ENCODE peak calls at places on chromosomes 11 and 22, in seven cellular contexts. A is K562, G is heart right ventricle, S is HepG2, C is neural crest cell, W is tibial nerve, V is fibroblast of mammary gland. E is an unnamed sample.

GRCh38 chr11:32302826-32303225 is 132.5 kb downstream of the WT1 start:
- DNase-seq in V (no peak), W (no peak), S (no peak), A (no peak), G (no peak), C (no peak), E (no peak)

GRCh38 chr22:37676691-37677627 is 1.5 kb downstream of the LGALS1 start:
- DNase-seq in G (peak), V (peak), C (peak), W (peak), S (peak), A (peak), E (peak)

GRCh38 chr11:58575377-58576020 is at the start of gene LPXN:
- DNase-seq in A (no peak), S (no peak), W (peak), G (no peak), C (no peak), V (peak), E (peak)

GRCh38 chr11:79030448-79030847 is 410.4 kb downstream of the TENM4 start:
- DNase-seq in V (no peak), C (no peak), W (no peak), G (no peak), S (no peak), A (no peak), E (no peak)

GRCh38 chr11:83257638-83258229 is 28.4 kb downstream of the CCDC90B start:
- DNase-seq in V (peak), C (no peak), S (peak), G (no peak), A (no peak), W (no peak), E (peak)

GRCh38 chr11:16001899-16002426 is 354.4 kb downstream of the SOX6 start:
- DNase-seq in V (peak), S (peak), W (no peak), A (no peak), C (no peak), G (no peak), E (peak)

GRCh38 chr22:24423519-24424000 is 3.8 kb upstream of the ADORA2A start:
- DNase-seq in V (no peak), W (no peak), C (peak), G (peak), A (peak), S (no peak), E (no peak)

GRCh38 chr11:86151188-86152005 is 82.5 kb upstream of the PICALM start:
- DNase-seq in A (peak), V (peak), G (no peak), S (no peak), W (peak), C (no peak), E (no peak)

GRCh38 chr11:109939176-109939810 is 153.9 kb upstream of the ZC3H12C start:
- DNase-seq in C (no peak), A (peak), S (peak), W (peak), V (peak), G (peak), E (peak)

GRCh38 chr11:8233691-8234424 is 29.8 kb downstream of the LMO1 start:
- DNase-seq in V (peak), A (no peak), S (no peak), W (no peak), C (no peak), G (peak), E (peak)

GRCh38 chr22:46288846-46289243 is 7.8 kb upstream of the GTSE1 start:
- DNase-seq in S (no peak), A (no peak), C (no peak), G (no peak), W (no peak), V (no peak), E (no peak)

GRCh38 chr11:75276696-75277095 is 36.1 kb downstream of the TPBGL start:
- DNase-seq in V (no peak), A (no peak), C (no peak), S (no peak), W (no peak), G (no peak), E (no peak)

GRCh38 chr22:29003975-29004646 is 57.5 kb downstream of the C22orf31 start:
- DNase-seq in S (peak), V (no peak), A (peak), C (no peak), W (no peak), G (no peak), E (no peak)

GRCh38 chr11:74333193-74333592 is 21.8 kb upstream of the P4HA3 start:
- DNase-seq in W (no peak), S (no peak), C (no peak), V (no peak), A (no peak), G (no peak), E (no peak)

GRCh38 chr11:66494935-66495334 is 14.7 kb downstream of the DPP3 start:
- DNase-seq in A (no peak), W (no peak), S (no peak), C (no peak), G (no peak), V (no peak), E (no peak)

GRCh38 chr11:17171342-17171741 is 36.4 kb downstream of the PIK3C2A start:
- DNase-seq in W (no peak), C (no peak), A (no peak), S (no peak), G (no peak), V (peak), E (no peak)

GRCh38 chr11:101439488-101439887 is 144.3 kb downstream of the TRPC6 start:
- DNase-seq in S (no peak), V (no peak), A (no peak), C (no peak), G (no peak), W (no peak), E (no peak)
- TF ChIP-seq CTCF in S (no peak), V (peak), A (no peak), C (no peak), G (no peak), W (no peak), E (peak)

DNA sequence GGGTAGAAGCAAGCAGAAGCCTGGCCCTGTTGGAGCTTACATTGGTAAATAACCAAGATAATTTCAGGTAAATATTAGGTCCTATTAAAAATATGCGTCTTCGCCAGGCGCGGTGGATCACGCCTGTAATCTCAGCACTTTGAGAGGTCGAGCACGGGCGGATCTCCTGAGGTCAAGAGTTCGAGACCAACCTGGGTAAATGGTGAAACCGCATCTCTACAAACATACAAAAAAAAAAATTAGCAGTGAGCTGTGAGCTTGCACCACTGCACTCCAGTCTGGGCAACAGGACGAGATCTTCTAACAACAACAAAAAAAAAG is 529 bp upstream of the SULT4A1 start:
- DNase-seq in C (no peak), A (no peak), S (no peak), W (no peak), V (no peak), G (no peak), E (no peak)
- TF ChIP-seq CTCF in C (no peak), A (no peak), S (no peak), W (no peak), V (no peak), G (no peak), E (no peak)

GRCh38 chr22:22681221-22681739 is 36.9 kb downstream of the GGTLC2 start:
- DNase-seq in C (no peak), A (peak), W (no peak), V (peak), G (no peak), S (no peak), E (peak)
- TF ChIP-seq CTCF in C (no peak), A (no peak), W (no peak), V (no peak), G (no peak), S (no peak), E (no peak)

DNA sequence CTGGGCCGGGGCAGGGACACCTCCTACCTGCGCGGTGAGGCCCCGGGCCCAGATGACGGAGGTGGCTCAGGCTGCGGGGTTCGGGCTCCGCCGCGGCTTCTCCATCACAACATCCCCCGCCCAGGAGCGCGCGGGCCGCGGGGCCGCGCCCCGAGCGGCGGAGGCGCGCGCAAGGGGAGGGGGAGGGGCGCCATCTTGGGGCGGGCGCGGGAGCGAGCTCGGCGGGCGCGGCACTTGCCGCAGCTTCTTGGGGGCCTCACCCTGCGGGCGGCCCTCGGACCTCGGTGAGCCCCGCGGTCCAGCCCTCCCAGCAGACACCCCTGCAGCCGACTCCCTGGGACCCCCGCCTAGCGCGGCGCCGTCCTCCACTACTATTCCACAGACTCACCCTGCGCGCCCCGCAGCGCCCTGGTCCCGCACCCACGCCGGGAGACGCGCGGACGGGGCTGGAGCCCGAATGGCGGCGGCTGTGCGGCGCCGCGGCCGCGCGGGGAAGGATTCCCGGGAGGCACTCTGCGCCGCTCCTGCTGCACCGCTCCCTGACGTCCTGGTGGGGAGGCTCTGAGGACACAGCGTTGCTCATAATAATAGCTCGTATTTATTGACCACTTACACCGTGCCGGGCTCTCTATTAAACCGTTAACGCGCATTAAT is at the start of gene APBB1:
- DNase-seq in V (peak), C (peak), A (peak), G (peak), S (no peak), W (peak), E (peak)
- TF ChIP-seq CTCF in V (no peak), C (peak), A (peak), G (peak), S (no peak), W (no peak), E (peak)

DNA sequence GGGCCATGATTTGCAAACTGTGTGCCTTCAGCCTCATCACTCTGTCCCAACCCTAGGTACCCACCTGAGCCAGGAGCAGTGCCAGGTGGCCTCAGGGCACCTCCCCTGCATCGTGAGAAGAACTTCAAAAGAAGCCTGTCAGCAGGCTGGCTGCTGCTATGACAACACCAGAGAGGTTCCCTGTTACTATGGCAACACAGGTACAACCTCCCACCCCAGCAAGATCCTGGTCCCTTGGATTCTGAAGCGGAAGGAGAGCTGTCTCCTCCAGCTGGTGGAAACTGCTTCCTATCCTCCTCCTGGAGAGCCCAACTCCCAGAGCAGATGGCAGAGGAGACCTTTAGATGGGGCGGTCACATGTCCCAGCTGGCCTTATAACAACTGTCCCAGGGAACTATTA is 2.9 kb downstream of the ZP1 start:
- DNase-seq in G (no peak), S (no peak), C (no peak), W (no peak), V (no peak), A (no peak), E (no peak)
- TF ChIP-seq CTCF in G (no peak), S (no peak), C (no peak), W (no peak), V (no peak), A (no peak), E (no peak)

GRCh38 chr11:62233730-62234129 is 8.3 kb upstream of the SCGB1D2 start:
- DNase-seq in G (no peak), A (no peak), V (no peak), C (no peak), S (no peak), W (no peak), E (no peak)
- TF ChIP-seq CTCF in G (no peak), A (peak), V (no peak), C (no peak), S (peak), W (no peak), E (no peak)

DNA sequence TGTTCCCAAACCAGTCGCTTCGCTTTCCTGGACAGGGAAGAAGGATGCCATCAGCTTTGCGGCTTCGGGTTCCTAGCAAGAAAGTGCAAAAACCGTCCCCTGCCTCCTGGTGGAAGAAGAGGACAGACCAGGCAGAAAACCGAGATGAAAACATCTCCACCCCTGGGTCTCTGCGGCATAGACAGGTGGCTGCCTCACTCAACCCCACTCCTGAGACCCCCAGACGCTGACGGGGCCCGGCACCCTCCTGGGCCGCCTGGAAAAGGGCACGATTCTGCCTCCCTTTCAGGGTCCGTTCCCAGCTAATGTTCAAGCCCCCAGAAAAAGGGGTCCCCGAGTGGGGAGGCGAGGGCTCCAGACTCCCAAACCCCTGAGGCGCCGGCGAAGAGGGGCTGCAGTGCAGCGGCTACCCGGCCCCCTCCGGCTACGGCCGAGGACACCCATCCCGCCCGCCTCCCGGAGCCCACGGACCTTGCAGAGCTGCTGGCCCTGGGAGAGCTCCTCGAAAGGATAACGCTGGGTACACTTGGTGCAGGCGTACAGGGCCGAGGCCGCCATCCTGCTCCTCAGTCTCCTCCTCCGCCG is 569 bp downstream of the FAM76B start:
- DNase-seq in A (peak), V (peak), G (peak), S (peak), C (peak), W (peak), E (peak)
- TF ChIP-seq CTCF in A (peak), V (peak), G (peak), S (peak), C (peak), W (no peak), E (peak)

DNA sequence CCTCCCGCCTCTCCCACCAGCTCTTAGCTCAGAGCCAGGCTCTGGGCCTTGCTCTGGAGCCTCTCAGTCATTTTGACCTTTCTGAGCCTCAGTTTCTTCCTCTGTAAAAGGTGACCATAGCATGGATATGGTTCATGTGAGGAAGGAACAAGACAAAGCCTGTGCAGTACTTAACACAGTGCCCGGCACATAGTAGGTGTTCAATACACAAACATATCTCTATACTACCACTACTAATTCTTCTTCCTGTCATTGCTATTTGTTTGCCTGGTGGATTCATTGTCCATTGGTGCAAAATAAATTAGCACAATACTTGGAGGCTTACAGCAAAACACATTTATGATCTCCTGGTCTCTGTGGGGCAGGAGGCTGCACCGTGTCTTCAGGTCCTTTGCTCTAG is 21.6 kb upstream of the MPPED1 start:
- DNase-seq in G (no peak), S (no peak), V (no peak), A (no peak), W (no peak), C (no peak), E (no peak)
- TF ChIP-seq CTCF in G (no peak), S (no peak), V (no peak), A (no peak), W (no peak), C (no peak), E (no peak)

GRCh38 chr11:20668844-20669832 is at the start of gene NELL1:
- DNase-seq in V (no peak), A (no peak), G (no peak), C (peak), S (no peak), W (no peak), E (no peak)

GRCh38 chr11:20670932-20671403 is 1.6 kb downstream of the NELL1 start:
- DNase-seq in V (no peak), W (no peak), A (no peak), C (no peak), S (no peak), G (no peak), E (no peak)

GRCh38 chr11:20669833-20670684 is 673 bp downstream of the NELL1 start:
- DNase-seq in V (no peak), W (no peak), A (no peak), S (no peak), G (no peak), C (peak), E (no peak)

GRCh38 chr11:20671856-20672546 is 2.6 kb downstream of the NELL1 start:
- DNase-seq in C (no peak), G (no peak), A (peak), W (no peak), V (no peak), S (peak), E (no peak)

GRCh38 chr11:20672575-20672974 is 3.2 kb downstream of the NELL1 start:
- DNase-seq in G (no peak), W (no peak), S (peak), V (peak), A (peak), C (no peak), E (no peak)
- TF ChIP-seq CTCF in G (peak), W (no peak), S (peak), V (peak), A (peak), C (peak), E (peak)

GRCh38 chr22:41288245-41288946 is 2.4 kb upstream of the RANGAP1 start:
- DNase-seq in G (peak), W (no peak), C (no peak), V (peak), S (peak), A (no peak), E (peak)
- TF ChIP-seq CTCF in G (no peak), W (no peak), C (no peak), V (no peak), S (peak), A (no peak), E (no peak)

E was measured in brain microvascular endothelial cell.